ENCODE peak calls at places on chromosomes 16 and 17, in seven cellular contexts. S is ascending aorta; P is CD8-positive, alpha-beta memory T cell; X is neural progenitor cell; B is PC-3; M is endothelial cell of umbilical vein; J is cardiac muscle cell. N is an unnamed sample. For H3K4me1 and H3K27me3, the result is how much of the 10 kb centered on the place peaks cover.

GRCh38 chr16:83689385-83689831 is 118.4 kb upstream of the HSBP1 start:
- DNase-seq in J (peak), X (no peak), M (peak), B (no peak), S (peak), P (no peak), N (peak)

GRCh38 chr16:28845173-28846079 is 722 bp downstream of the TUFM start:
- DNase-seq in M (peak), P (no peak), B (peak), X (peak), J (peak), S (no peak), N (peak)

GRCh38 chr16:74699666-74700065 is 996 bp downstream of the MLKL start:
- DNase-seq in X (no peak), P (no peak), M (no peak), B (no peak), S (no peak), J (no peak), N (no peak)

GRCh38 chr16:88783391-88784073 is 1.5 kb downstream of the PIEZO1 start:
- DNase-seq in S (no peak), J (peak), B (peak), X (no peak), M (peak), P (no peak), N (peak)

GRCh38 chr17:68346448-68346847 is 55.2 kb downstream of the ARSG start:
- DNase-seq in B (no peak), J (no peak), S (peak), X (peak), M (no peak), P (peak), N (peak)

GRCh38 chr16:87954361-87954760 is 3.1 kb downstream of the BANP start:
- DNase-seq in J (no peak), S (no peak), X (no peak), M (no peak), B (no peak), P (no peak), N (no peak)

GRCh38 chr16:24645739-24646645 is 83.5 kb upstream of the TNRC6A start:
- DNase-seq in B (peak), X (no peak), P (no peak), J (peak), M (peak), S (peak), N (peak)

GRCh38 chr17:80254396-80255241 is 6.0 kb upstream of the RNF213 start:
- DNase-seq in M (peak), S (peak), B (peak), P (peak), X (no peak), J (peak), N (peak)

GRCh38 chr17:58338907-58339774 is 10.5 kb upstream of the TSPOAP1 start:
- DNase-seq in J (peak), M (no peak), X (peak), S (no peak), P (peak), B (no peak), N (no peak)

GRCh38 chr17:42623732-42624596 is 14.5 kb downstream of the TUBG1 start:
- DNase-seq in S (no peak), J (no peak), B (peak), P (no peak), M (peak), X (no peak), N (no peak)

GRCh38 chr17:54063639-54064038 is 240.9 kb downstream of the KIF2B start:
- DNase-seq in B (no peak), J (no peak), S (no peak), X (no peak), P (no peak), M (no peak), N (no peak)

GRCh38 chr17:53629188-53629587 is 193.5 kb upstream of the KIF2B start:
- DNase-seq in J (peak), S (no peak), B (no peak), P (no peak), M (no peak), X (no peak), N (no peak)

GRCh38 chr17:41657936-41658335 is 30.7 kb upstream of the EIF1 start:
- DNase-seq in P (no peak), X (no peak), S (no peak), B (no peak), M (no peak), J (no peak), N (no peak)

GRCh38 chr16:72256398-72257048 is 84.6 kb upstream of the PMFBP1 start:
- DNase-seq in M (no peak), B (no peak), X (no peak), S (no peak), P (no peak), J (peak), N (no peak)

GRCh38 chr17:78132086-78132676 is 1.6 kb downstream of the TMC8 start:
- DNase-seq in S (no peak), J (no peak), M (no peak), B (peak), P (peak), X (no peak), N (no peak)

GRCh38 chr17:73316919-73317505 is 5.2 kb upstream of the CDC42EP4 start:
- DNase-seq in X (peak), J (peak), B (no peak), P (no peak), S (no peak), M (no peak), N (no peak)

GRCh38 chr17:16474012-16474725 is 17.8 kb downstream of the LRRC75A start:
- DNase-seq in P (no peak), M (no peak), B (no peak), J (peak), X (no peak), S (no peak), N (no peak)

GRCh38 chr17:11644265-11645212 is 46.3 kb downstream of the DNAH9 start:
- DNase-seq in S (no peak), B (peak), X (peak), J (peak), P (no peak), M (peak), N (peak)

DNA sequence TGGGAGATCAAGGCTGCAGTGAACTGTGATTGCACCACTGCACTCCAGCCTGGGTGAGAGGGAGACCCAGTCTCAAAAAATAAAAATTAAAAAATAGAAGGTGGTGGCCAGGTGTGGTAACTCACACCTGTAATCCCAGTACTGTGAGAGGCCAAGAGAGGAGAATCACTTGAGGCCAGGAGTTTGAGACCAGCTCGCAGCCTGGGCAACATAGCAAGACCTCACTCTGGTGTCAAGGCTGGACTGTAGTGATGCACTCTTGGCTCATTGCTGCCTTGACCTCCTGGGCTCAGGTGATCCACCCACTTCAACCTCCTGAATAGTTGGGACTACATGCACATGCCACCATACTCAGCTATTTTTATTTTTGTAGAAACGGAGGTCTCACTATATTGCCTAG is 13.3 kb downstream of the RFFL start:
- DNase-seq in P (no peak), B (no peak), X (no peak), J (no peak), M (no peak), S (no peak), N (no peak)
- H3K4me1 ChIP-seq in P (half or more), B (under half), X (half or more), J (under half), M (under half), S (under half), N (under half)

DNA sequence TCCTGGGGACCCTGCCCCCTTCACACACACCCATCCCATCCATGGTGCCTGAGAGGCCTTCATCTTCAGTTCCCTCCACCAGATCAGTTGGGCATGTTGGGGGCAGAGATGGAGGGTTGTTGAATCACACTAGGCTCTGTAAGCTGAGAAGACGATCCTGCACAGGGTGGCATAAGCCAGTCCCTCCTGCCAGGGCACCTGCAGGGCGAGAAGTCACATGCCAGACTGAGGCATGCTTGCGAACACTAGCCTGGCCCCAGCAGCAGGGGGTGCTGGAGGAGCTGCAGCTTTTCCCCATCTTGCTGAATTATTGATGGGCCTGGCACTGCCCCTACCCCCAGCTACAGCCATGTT is 6.1 kb upstream of the TBX2 start:
- DNase-seq in B (peak), P (no peak), M (no peak), S (no peak), X (no peak), J (no peak), N (no peak)
- H3K27me3 ChIP-seq in B (under half), P (under half), M (under half), S (under half), X (half or more), J (under half), N (under half)

GRCh38 chr16:1978476-1979120 is 2.7 kb downstream of the NOXO1 start:
- DNase-seq in P (no peak), J (no peak), M (no peak), S (no peak), B (no peak), X (no peak), N (no peak)

GRCh38 chr16:1980770-1981087 is 540 bp downstream of the NOXO1 start:
- DNase-seq in J (no peak), M (no peak), B (no peak), S (no peak), X (no peak), P (no peak), N (no peak)

GRCh38 chr16:1981398-1981836 is at the start of gene NOXO1:
- DNase-seq in J (no peak), P (no peak), X (no peak), S (no peak), B (no peak), M (no peak), N (peak)

GRCh38 chr16:1979271-1980025 is 1.8 kb downstream of the NOXO1 start:
- DNase-seq in J (peak), S (no peak), X (peak), B (peak), M (no peak), P (no peak), N (no peak)

DNA sequence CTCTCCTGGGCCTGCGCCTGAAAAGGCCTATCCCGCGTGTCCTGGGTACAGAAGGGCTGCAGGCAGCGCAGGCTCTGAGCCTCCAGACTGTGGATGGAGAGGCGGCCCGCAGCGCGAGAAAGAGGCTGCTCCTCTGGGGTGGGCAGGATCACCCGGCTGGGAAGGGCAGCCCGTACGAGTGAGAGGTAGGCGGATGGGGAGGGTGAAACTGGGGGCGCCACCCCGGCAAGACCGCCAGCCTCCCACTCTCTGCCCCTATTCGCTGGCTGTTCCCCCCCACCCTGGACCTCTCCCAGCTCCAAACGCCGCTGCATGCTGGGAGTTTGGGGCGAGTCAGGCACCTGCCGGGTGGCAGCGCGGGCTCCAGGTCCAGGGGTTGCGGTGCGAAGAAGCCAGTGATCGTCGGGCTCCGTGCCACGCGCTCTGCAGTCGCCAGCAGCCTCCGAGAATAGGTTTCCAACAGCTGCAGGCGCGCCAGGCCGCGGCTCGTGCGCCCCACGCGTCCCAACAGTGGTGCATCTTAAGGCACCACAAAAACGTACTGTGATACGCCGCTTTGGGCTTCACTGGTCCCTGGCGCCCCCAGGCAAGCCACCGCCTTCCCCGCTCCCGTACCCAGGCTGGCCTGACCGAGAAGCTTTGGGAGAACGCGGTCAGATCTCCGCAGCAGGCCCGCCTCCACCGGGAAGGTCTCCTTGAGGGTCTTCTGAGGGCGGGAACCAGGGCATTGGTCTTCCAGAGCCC is 1.1 kb downstream of the NOXO1 start:
- DNase-seq in P (no peak), M (no peak), S (no peak), J (no peak), X (peak), B (no peak), N (no peak)
- H3K4me3 ChIP-seq in P (no peak), M (no peak), S (no peak), J (no peak), X (peak), B (peak), N (no peak)

GRCh38 chr16:67675999-67676398 is 9.4 kb downstream of the C16orf86 start:
- DNase-seq in M (no peak), X (no peak), P (no peak), S (no peak), B (no peak), J (no peak), N (no peak)
- H3K4me1 ChIP-seq in M (under half), X (under half), P (under half), S (under half), B (under half), J (under half), N (under half)

DNA sequence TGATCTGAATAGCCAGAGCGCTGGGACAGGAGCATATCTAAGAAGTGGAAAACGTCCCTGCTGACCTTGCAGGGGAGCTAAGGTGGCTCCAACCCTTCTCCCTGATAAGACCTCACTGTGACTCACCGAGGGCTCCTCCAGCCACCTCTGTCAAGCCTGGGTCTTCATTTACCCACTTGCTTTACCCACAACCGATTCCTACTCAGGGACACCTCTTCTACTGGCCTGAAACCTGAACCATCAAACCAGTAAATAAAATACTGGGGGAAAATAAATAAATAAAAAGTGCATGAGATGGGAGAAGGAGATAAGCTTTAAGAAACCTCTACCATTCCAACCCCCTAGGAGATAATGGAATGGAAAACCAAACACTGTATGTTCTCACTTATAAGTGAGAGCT is 80.2 kb upstream of the ALOX12 start:
- DNase-seq in P (no peak), X (no peak), B (no peak), M (no peak), J (no peak), S (no peak), N (no peak)
- H3K27me3 ChIP-seq in P (under half), X (half or more), B (under half), M (under half), J (under half), S (under half), N (under half)

GRCh38 chr17:76688165-76688622 is 22.6 kb downstream of the MXRA7 start:
- DNase-seq in J (no peak), X (no peak), P (no peak), B (peak), M (no peak), S (peak), N (no peak)
- H3K4me3 ChIP-seq in J (no peak), X (no peak), P (no peak), B (peak), M (no peak), S (peak), N (no peak)

DNA sequence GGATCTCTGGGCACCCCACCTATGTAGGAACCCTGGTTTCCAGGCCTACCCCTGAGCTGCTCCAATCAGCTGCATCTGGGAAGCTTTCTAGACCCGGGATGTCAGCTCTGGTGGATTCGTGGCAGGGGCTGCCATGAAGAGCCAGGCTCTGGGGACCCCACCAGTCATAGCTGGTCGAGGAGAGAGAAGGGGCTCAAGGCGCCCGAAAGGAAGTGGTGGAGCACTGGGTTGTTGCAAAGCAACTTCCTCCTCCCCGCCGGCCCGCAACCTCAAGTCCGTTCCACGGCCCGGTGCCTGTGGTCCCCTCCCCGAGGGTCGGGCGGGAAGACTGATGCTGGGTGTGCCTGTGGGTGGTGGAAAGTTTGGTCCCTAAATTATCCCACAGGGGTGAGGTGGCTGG is 10.2 kb downstream of the TBKBP1 start:
- DNase-seq in B (no peak), S (no peak), M (no peak), J (no peak), X (no peak), P (no peak), N (no peak)
- H3K4me1 ChIP-seq in B (under half), S (under half), M (under half), J (under half), X (under half), P (half or more), N (under half)

GRCh38 chr16:89923640-89924297 is 627 bp downstream of the TUBB3 start:
- DNase-seq in S (no peak), M (no peak), J (no peak), P (no peak), B (no peak), X (peak), N (peak)

GRCh38 chr16:89925596-89926079 is 2.5 kb downstream of the TUBB3 start:
- DNase-seq in M (no peak), P (no peak), J (no peak), S (no peak), B (no peak), X (peak), N (peak)

GRCh38 chr16:89924925-89925307 is 1.8 kb downstream of the TUBB3 start:
- DNase-seq in S (no peak), X (no peak), P (no peak), M (no peak), B (no peak), J (no peak), N (peak)

GRCh38 chr16:89922884-89923639 is at the start of gene TUBB3:
- DNase-seq in P (no peak), M (peak), S (no peak), J (peak), B (peak), X (peak), N (peak)

DNA sequence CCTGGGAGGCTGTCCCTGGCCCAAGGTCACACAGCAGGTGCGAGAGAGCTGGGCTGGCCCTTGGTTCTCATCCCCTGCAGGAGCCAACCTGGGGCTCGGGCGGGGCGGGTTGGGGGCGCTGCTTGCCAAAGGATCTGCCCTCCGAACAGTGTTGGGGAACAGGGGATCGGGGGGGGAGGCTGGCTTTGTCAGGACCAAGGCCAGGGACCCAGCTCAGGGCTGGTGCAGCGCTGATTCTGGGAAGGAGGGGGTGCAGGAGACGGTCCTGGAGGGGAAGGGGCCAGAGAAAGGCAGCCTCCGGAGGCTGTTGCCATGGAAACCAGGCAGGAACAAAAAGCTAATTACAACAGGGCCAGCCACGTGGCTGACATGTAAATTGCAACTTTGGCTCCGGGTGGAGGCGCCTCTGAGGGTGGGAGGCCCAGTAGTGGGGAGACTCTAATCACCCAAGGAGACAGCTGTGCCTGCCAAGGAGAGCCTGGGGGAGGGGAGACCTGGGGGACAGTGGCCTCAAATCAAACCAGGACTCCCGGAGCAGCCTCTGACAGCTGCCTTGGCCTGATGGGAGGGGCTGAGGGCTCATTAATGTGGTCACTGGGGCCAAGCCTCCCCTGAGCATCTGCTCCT is 1.3 kb downstream of the TUBB3 start:
- DNase-seq in M (peak), B (no peak), S (no peak), X (peak), P (peak), J (peak), N (peak)
- H3K27me3 ChIP-seq in M (under half), B (under half), S (under half), X (under half), P (under half), J (under half), N (under half)

DNA sequence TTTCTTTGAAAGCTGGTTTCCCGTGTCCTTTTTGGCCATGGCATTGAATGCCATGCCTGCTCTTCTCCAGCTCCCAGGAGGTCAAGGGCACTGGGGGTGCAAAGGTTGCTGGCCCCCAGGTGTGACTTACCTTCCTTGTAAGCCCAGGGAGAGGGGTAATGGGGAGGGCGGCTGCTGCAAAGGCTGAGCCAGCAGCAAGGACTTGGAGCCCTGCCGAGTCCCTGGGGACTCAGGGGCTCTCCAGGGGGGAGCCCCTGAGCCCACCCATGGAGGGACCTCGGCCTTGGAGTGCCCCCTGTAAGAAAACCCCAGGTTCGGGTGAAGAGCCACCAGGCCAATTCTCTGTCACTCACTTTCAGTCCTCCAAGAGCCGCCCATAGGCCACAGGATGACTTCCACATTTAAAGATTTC is 5.9 kb upstream of the CCL22 start:
- DNase-seq in B (no peak), P (no peak), M (no peak), S (no peak), J (no peak), X (no peak), N (no peak)
- H3K4me3 ChIP-seq in B (no peak), P (no peak), M (no peak), S (no peak), J (no peak), X (no peak), N (no peak)